ENCODE peak calls at places on chromosome 4, in eight cellular contexts. One of them, this sample, is unnamed.

GRCh38 chr4:6426571-6427438 is 45.6 kb downstream of the PPP2R2C start:
- DNase-seq in left ventricle myocardium inferior: no peak
- DNase-seq in K562: no peak
- DNase-seq in pancreas: no peak
- DNase-seq in foreskin fibroblast: no peak
- DNase-seq in stomach: no peak
- DNase-seq in esophagus squamous epithelium: no peak
- DNase-seq in Caco-2: no peak
- DNase-seq in this sample: no peak

GRCh38 chr4:2354127-2354526 is 64.3 kb downstream of the ZFYVE28 start:
- DNase-seq in left ventricle myocardium inferior: no peak
- DNase-seq in foreskin fibroblast: peak
- DNase-seq in pancreas: peak
- DNase-seq in esophagus squamous epithelium: no peak
- DNase-seq in K562: peak
- DNase-seq in Caco-2: no peak
- DNase-seq in stomach: no peak
- DNase-seq in this sample: no peak

GRCh38 chr4:84218002-84218401 is 281.1 kb downstream of the NKX6-1 start:
- DNase-seq in foreskin fibroblast: no peak
- DNase-seq in pancreas: no peak
- DNase-seq in esophagus squamous epithelium: no peak
- DNase-seq in Caco-2: no peak
- DNase-seq in stomach: no peak
- DNase-seq in K562: no peak
- DNase-seq in left ventricle myocardium inferior: no peak
- DNase-seq in this sample: no peak

GRCh38 chr4:74855879-74856278 is 61.6 kb upstream of the BTC start:
- DNase-seq in Caco-2: no peak
- DNase-seq in stomach: no peak
- DNase-seq in foreskin fibroblast: no peak
- DNase-seq in left ventricle myocardium inferior: no peak
- DNase-seq in esophagus squamous epithelium: no peak
- DNase-seq in K562: no peak
- DNase-seq in pancreas: no peak
- DNase-seq in this sample: no peak

GRCh38 chr4:18398661-18399060 is 377.1 kb upstream of the LCORL start:
- DNase-seq in pancreas: no peak
- DNase-seq in left ventricle myocardium inferior: no peak
- DNase-seq in esophagus squamous epithelium: no peak
- DNase-seq in stomach: no peak
- DNase-seq in K562: no peak
- DNase-seq in Caco-2: no peak
- DNase-seq in foreskin fibroblast: no peak
- DNase-seq in this sample: no peak

GRCh38 chr4:20984011-20984836 is 284.0 kb downstream of the PACRGL start:
- DNase-seq in left ventricle myocardium inferior: peak
- DNase-seq in stomach: no peak
- DNase-seq in pancreas: no peak
- DNase-seq in Caco-2: peak
- DNase-seq in foreskin fibroblast: peak
- DNase-seq in K562: no peak
- DNase-seq in esophagus squamous epithelium: no peak
- DNase-seq in this sample: no peak

GRCh38 chr4:52249583-52249982 is 198.5 kb downstream of the SPATA18 start:
- DNase-seq in pancreas: no peak
- DNase-seq in Caco-2: no peak
- DNase-seq in foreskin fibroblast: no peak
- DNase-seq in stomach: no peak
- DNase-seq in K562: no peak
- DNase-seq in left ventricle myocardium inferior: no peak
- DNase-seq in esophagus squamous epithelium: no peak
- DNase-seq in this sample: no peak

GRCh38 chr4:174828845-174829701 is at the start of gene GLRA3:
- DNase-seq in K562: peak
- DNase-seq in pancreas: peak
- DNase-seq in Caco-2: peak
- DNase-seq in left ventricle myocardium inferior: no peak
- DNase-seq in stomach: peak
- DNase-seq in foreskin fibroblast: peak
- DNase-seq in esophagus squamous epithelium: no peak
- DNase-seq in this sample: no peak

GRCh38 chr4:91758487-91758886 is 545.3 kb upstream of the GRID2 start:
- DNase-seq in esophagus squamous epithelium: no peak
- DNase-seq in stomach: no peak
- DNase-seq in Caco-2: no peak
- DNase-seq in K562: no peak
- DNase-seq in foreskin fibroblast: peak
- DNase-seq in left ventricle myocardium inferior: no peak
- DNase-seq in pancreas: no peak
- DNase-seq in this sample: no peak

GRCh38 chr4:168882650-168883233 is 127.3 kb downstream of the CBR4 start:
- DNase-seq in Caco-2: peak
- DNase-seq in foreskin fibroblast: peak
- DNase-seq in pancreas: no peak
- DNase-seq in K562: no peak
- DNase-seq in esophagus squamous epithelium: no peak
- DNase-seq in stomach: no peak
- DNase-seq in left ventricle myocardium inferior: no peak
- DNase-seq in this sample: no peak

GRCh38 chr4:113223001-113223400 is 173.5 kb downstream of the ANK2 start:
- DNase-seq in esophagus squamous epithelium: no peak
- DNase-seq in foreskin fibroblast: peak
- DNase-seq in left ventricle myocardium inferior: no peak
- DNase-seq in Caco-2: no peak
- DNase-seq in pancreas: no peak
- DNase-seq in stomach: no peak
- DNase-seq in K562: no peak
- DNase-seq in this sample: no peak

GRCh38 chr4:187602339-187603092 is 393.1 kb upstream of the ZFP42 start:
- DNase-seq in left ventricle myocardium inferior: no peak
- DNase-seq in foreskin fibroblast: peak
- DNase-seq in esophagus squamous epithelium: no peak
- DNase-seq in pancreas: no peak
- DNase-seq in stomach: no peak
- DNase-seq in Caco-2: no peak
- DNase-seq in K562: no peak
- DNase-seq in this sample: no peak

GRCh38 chr4:7392438-7393374 is 42.0 kb downstream of the PSAPL1 start:
- DNase-seq in esophagus squamous epithelium: no peak
- DNase-seq in left ventricle myocardium inferior: peak
- DNase-seq in stomach: peak
- DNase-seq in foreskin fibroblast: peak
- DNase-seq in K562: no peak
- DNase-seq in pancreas: peak
- DNase-seq in Caco-2: no peak
- DNase-seq in this sample: no peak

GRCh38 chr4:128388352-128388630 is 100.7 kb upstream of the PGRMC2 start:
- DNase-seq in esophagus squamous epithelium: no peak
- DNase-seq in K562: no peak
- DNase-seq in stomach: no peak
- DNase-seq in pancreas: no peak
- DNase-seq in Caco-2: no peak
- DNase-seq in left ventricle myocardium inferior: no peak
- DNase-seq in foreskin fibroblast: no peak
- DNase-seq in this sample: no peak

GRCh38 chr4:47002593-47002992 is 9.2 kb upstream of the GABRA4 start:
- DNase-seq in stomach: no peak
- DNase-seq in foreskin fibroblast: peak
- DNase-seq in pancreas: no peak
- DNase-seq in left ventricle myocardium inferior: no peak
- DNase-seq in Caco-2: peak
- DNase-seq in esophagus squamous epithelium: no peak
- DNase-seq in K562: no peak
- DNase-seq in this sample: no peak

GRCh38 chr4:140091305-140091704 is 62.7 kb downstream of the MAML3 start:
- DNase-seq in esophagus squamous epithelium: no peak
- DNase-seq in pancreas: no peak
- DNase-seq in left ventricle myocardium inferior: no peak
- DNase-seq in K562: no peak
- DNase-seq in Caco-2: no peak
- DNase-seq in stomach: no peak
- DNase-seq in foreskin fibroblast: no peak
- DNase-seq in this sample: no peak

GRCh38 chr4:85078016-85078415 is 111.5 kb upstream of the WDFY3 start:
- DNase-seq in K562: no peak
- DNase-seq in pancreas: no peak
- DNase-seq in stomach: no peak
- DNase-seq in esophagus squamous epithelium: no peak
- DNase-seq in foreskin fibroblast: peak
- DNase-seq in left ventricle myocardium inferior: no peak
- DNase-seq in Caco-2: no peak
- DNase-seq in this sample: no peak

GRCh38 chr4:128379860-128380259 is 92.2 kb upstream of the PGRMC2 start:
- DNase-seq in left ventricle myocardium inferior: peak
- DNase-seq in stomach: peak
- DNase-seq in Caco-2: peak
- DNase-seq in foreskin fibroblast: peak
- DNase-seq in K562: peak
- DNase-seq in pancreas: peak
- DNase-seq in esophagus squamous epithelium: no peak
- DNase-seq in this sample: no peak

GRCh38 chr4:115154826-115155225 is 41.4 kb upstream of the NDST4 start:
- DNase-seq in K562: no peak
- DNase-seq in Caco-2: no peak
- DNase-seq in stomach: no peak
- DNase-seq in foreskin fibroblast: peak
- DNase-seq in pancreas: no peak
- DNase-seq in left ventricle myocardium inferior: no peak
- DNase-seq in esophagus squamous epithelium: no peak
- DNase-seq in this sample: no peak

GRCh38 chr4:156971168-156971601 is 414 bp downstream of the PDGFC start:
- DNase-seq in Caco-2: no peak
- DNase-seq in esophagus squamous epithelium: no peak
- DNase-seq in foreskin fibroblast: no peak
- DNase-seq in stomach: peak
- DNase-seq in left ventricle myocardium inferior: peak
- DNase-seq in pancreas: peak
- DNase-seq in K562: no peak
- DNase-seq in this sample: peak

GRCh38 chr4:168560184-168560834 is 63.5 kb downstream of the PALLD start:
- DNase-seq in K562: no peak
- DNase-seq in foreskin fibroblast: peak
- DNase-seq in esophagus squamous epithelium: no peak
- DNase-seq in stomach: peak
- DNase-seq in pancreas: peak
- DNase-seq in Caco-2: no peak
- DNase-seq in left ventricle myocardium inferior: no peak
- DNase-seq in this sample: peak

GRCh38 chr4:13294961-13295605 is 189.1 kb downstream of the RAB28 start:
- DNase-seq in Caco-2: peak
- DNase-seq in foreskin fibroblast: no peak
- DNase-seq in K562: no peak
- DNase-seq in left ventricle myocardium inferior: no peak
- DNase-seq in stomach: no peak
- DNase-seq in esophagus squamous epithelium: no peak
- DNase-seq in pancreas: no peak
- DNase-seq in this sample: no peak

GRCh38 chr4:38869511-38869910 is 1.9 kb downstream of the FAM114A1 start:
- DNase-seq in foreskin fibroblast: peak
- DNase-seq in esophagus squamous epithelium: no peak
- DNase-seq in K562: no peak
- DNase-seq in pancreas: no peak
- DNase-seq in stomach: no peak
- DNase-seq in left ventricle myocardium inferior: no peak
- DNase-seq in Caco-2: no peak
- DNase-seq in this sample: no peak
- H3K4me3 ChIP-seq in foreskin fibroblast: peak
- H3K4me3 ChIP-seq in esophagus squamous epithelium: peak
- H3K4me3 ChIP-seq in K562: no peak
- H3K4me3 ChIP-seq in pancreas: no peak
- H3K4me3 ChIP-seq in stomach: peak
- H3K4me3 ChIP-seq in left ventricle myocardium inferior: peak
- H3K4me3 ChIP-seq in Caco-2: no peak
- H3K4me3 ChIP-seq in this sample: peak

DNA sequence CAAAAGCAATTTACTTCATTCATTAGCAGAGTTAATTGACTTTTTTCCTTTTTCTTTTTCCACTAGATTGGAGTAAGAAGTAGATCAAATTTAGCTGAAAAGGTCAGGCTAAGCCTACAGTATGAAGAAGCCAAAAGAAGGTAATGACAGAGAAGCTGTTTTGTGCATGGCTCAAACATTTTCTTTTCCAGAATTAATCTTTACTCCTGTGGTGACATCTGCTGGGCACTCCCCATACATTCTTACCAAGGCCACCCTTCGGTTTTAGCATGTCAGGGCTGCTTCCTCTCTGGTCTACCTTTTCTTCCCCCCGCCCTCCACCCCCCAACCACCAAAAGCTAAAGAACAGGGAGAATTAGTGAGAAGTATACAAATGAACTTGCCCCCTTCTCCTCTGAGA is 70.2 kb downstream of the CLDN22 start:
- DNase-seq in pancreas: no peak
- DNase-seq in esophagus squamous epithelium: no peak
- DNase-seq in stomach: no peak
- DNase-seq in foreskin fibroblast: peak
- DNase-seq in Caco-2: peak
- DNase-seq in left ventricle myocardium inferior: no peak
- DNase-seq in K562: no peak
- DNase-seq in this sample: no peak
- TF ChIP-seq CTCF in pancreas: peak
- TF ChIP-seq CTCF in esophagus squamous epithelium: peak
- TF ChIP-seq CTCF in stomach: no peak
- TF ChIP-seq CTCF in foreskin fibroblast: peak
- TF ChIP-seq CTCF in Caco-2: peak
- TF ChIP-seq CTCF in left ventricle myocardium inferior: peak
- TF ChIP-seq CTCF in K562: peak
- TF ChIP-seq CTCF in this sample: peak

GRCh38 chr4:170884965-170885583 is 795.3 kb upstream of the AADAT start:
- DNase-seq in left ventricle myocardium inferior: no peak
- DNase-seq in pancreas: no peak
- DNase-seq in foreskin fibroblast: no peak
- DNase-seq in stomach: no peak
- DNase-seq in Caco-2: no peak
- DNase-seq in K562: no peak
- DNase-seq in esophagus squamous epithelium: no peak
- DNase-seq in this sample: no peak
- H3K4me3 ChIP-seq in left ventricle myocardium inferior: no peak
- H3K4me3 ChIP-seq in pancreas: no peak
- H3K4me3 ChIP-seq in foreskin fibroblast: no peak
- H3K4me3 ChIP-seq in stomach: no peak
- H3K4me3 ChIP-seq in Caco-2: no peak
- H3K4me3 ChIP-seq in K562: no peak
- H3K4me3 ChIP-seq in esophagus squamous epithelium: no peak
- H3K4me3 ChIP-seq in this sample: no peak

DNA sequence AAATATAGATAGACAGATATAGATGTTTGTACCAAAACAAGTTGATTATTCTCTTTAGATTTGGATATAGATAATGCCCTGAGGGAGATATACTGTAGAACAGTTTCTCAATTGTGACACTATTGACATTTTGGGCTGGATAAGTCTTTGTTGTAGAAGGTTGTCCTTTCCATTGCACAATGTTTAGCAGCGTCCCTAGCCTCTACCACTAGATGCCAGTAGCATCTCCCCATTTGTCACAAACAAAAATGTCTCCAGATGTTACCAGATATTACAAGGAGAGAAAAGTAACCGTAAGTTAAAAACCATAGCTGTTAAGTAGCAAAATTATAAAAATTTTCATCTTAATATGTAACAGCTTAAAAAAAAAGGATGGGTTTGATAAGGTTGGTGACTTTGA is 2595.3 kb downstream of the ARAP2 start:
- DNase-seq in stomach: no peak
- DNase-seq in foreskin fibroblast: peak
- DNase-seq in esophagus squamous epithelium: no peak
- DNase-seq in left ventricle myocardium inferior: no peak
- DNase-seq in Caco-2: peak
- DNase-seq in K562: no peak
- DNase-seq in pancreas: no peak
- DNase-seq in this sample: no peak
- TF ChIP-seq CTCF in stomach: no peak
- TF ChIP-seq CTCF in foreskin fibroblast: peak
- TF ChIP-seq CTCF in esophagus squamous epithelium: no peak
- TF ChIP-seq CTCF in left ventricle myocardium inferior: no peak
- TF ChIP-seq CTCF in Caco-2: no peak
- TF ChIP-seq CTCF in K562: no peak
- TF ChIP-seq CTCF in pancreas: no peak
- TF ChIP-seq CTCF in this sample: no peak